ENCODE peak calls at places on chromosomes 11 and 22, in seven cellular contexts. One of them, this sample, is unnamed.

GRCh38 chr11:17421781-17422180 is 33.3 kb upstream of the KCNJ11 start:
- DNase-seq in left colon: no peak
- DNase-seq in nephron progenitor cell: no peak
- DNase-seq in SHP77: no peak
- DNase-seq in NAMALWA: no peak
- DNase-seq in AG04449: no peak
- DNase-seq in GM12892: no peak
- DNase-seq in this sample: no peak

GRCh38 chr22:50674606-50675552 is 2.3 kb downstream of the SHANK3 start:
- DNase-seq in SHP77: no peak
- DNase-seq in AG04449: no peak
- DNase-seq in nephron progenitor cell: peak; percentile 77
- DNase-seq in NAMALWA: no peak
- DNase-seq in GM12892: peak; percentile 23
- DNase-seq in left colon: peak; percentile 82
- DNase-seq in this sample: no peak

GRCh38 chr11:116065519-116065918 is 561.3 kb upstream of the CADM1 start:
- DNase-seq in left colon: no peak
- DNase-seq in SHP77: no peak
- DNase-seq in AG04449: no peak
- DNase-seq in NAMALWA: no peak
- DNase-seq in GM12892: no peak
- DNase-seq in nephron progenitor cell: no peak
- DNase-seq in this sample: no peak

GRCh38 chr22:21866821-21867527 is 471 bp downstream of the MAPK1 start:
- DNase-seq in NAMALWA: peak; percentile 28
- DNase-seq in SHP77: no peak
- DNase-seq in AG04449: no peak
- DNase-seq in GM12892: no peak
- DNase-seq in nephron progenitor cell: no peak
- DNase-seq in left colon: no peak
- DNase-seq in this sample: no peak

GRCh38 chr11:94749367-94749766 is 18.8 kb upstream of the AMOTL1 start:
- DNase-seq in GM12892: no peak
- DNase-seq in left colon: no peak
- DNase-seq in nephron progenitor cell: no peak
- DNase-seq in NAMALWA: no peak
- DNase-seq in AG04449: no peak
- DNase-seq in SHP77: no peak
- DNase-seq in this sample: no peak

GRCh38 chr11:43585877-43586608 is 94.5 kb upstream of the HSD17B12 start:
- DNase-seq in nephron progenitor cell: no peak
- DNase-seq in GM12892: no peak
- DNase-seq in AG04449: no peak
- DNase-seq in SHP77: no peak
- DNase-seq in left colon: no peak
- DNase-seq in NAMALWA: peak; percentile 32
- DNase-seq in this sample: no peak

GRCh38 chr11:28760676-28761390 is 652.6 kb downstream of the METTL15 start:
- DNase-seq in AG04449: no peak
- DNase-seq in NAMALWA: no peak
- DNase-seq in nephron progenitor cell: no peak
- DNase-seq in SHP77: peak; percentile 48
- DNase-seq in left colon: no peak
- DNase-seq in GM12892: no peak
- DNase-seq in this sample: no peak

GRCh38 chr22:25777870-25778269 is 35.9 kb downstream of the MYO18B start:
- DNase-seq in NAMALWA: peak; percentile 56
- DNase-seq in left colon: no peak
- DNase-seq in AG04449: no peak
- DNase-seq in SHP77: peak; percentile 43
- DNase-seq in GM12892: no peak
- DNase-seq in nephron progenitor cell: no peak
- DNase-seq in this sample: no peak

GRCh38 chr11:108115495-108116140 is 5.7 kb upstream of the ACAT1 start:
- DNase-seq in AG04449: no peak
- DNase-seq in SHP77: peak; percentile 94
- DNase-seq in NAMALWA: no peak
- DNase-seq in nephron progenitor cell: no peak
- DNase-seq in GM12892: no peak
- DNase-seq in left colon: peak; percentile 73
- DNase-seq in this sample: no peak

GRCh38 chr11:96781082-96781481 is 391.3 kb downstream of the JRKL start:
- DNase-seq in left colon: no peak
- DNase-seq in nephron progenitor cell: no peak
- DNase-seq in NAMALWA: no peak
- DNase-seq in GM12892: no peak
- DNase-seq in SHP77: no peak
- DNase-seq in AG04449: no peak
- DNase-seq in this sample: no peak

GRCh38 chr11:130622126-130622525 is 173.7 kb downstream of the ADAMTS15 start:
- DNase-seq in left colon: no peak
- DNase-seq in GM12892: no peak
- DNase-seq in AG04449: no peak
- DNase-seq in NAMALWA: no peak
- DNase-seq in SHP77: no peak
- DNase-seq in nephron progenitor cell: no peak
- DNase-seq in this sample: no peak

GRCh38 chr11:57476883-57477506 is 16.7 kb downstream of the RTN4RL2 start:
- DNase-seq in left colon: peak; percentile 54
- DNase-seq in nephron progenitor cell: peak; percentile 43
- DNase-seq in GM12892: peak; percentile 73
- DNase-seq in NAMALWA: peak; percentile 42
- DNase-seq in SHP77: no peak
- DNase-seq in AG04449: no peak
- DNase-seq in this sample: no peak

GRCh38 chr11:88399171-88399570 is 61.6 kb upstream of the CTSC start:
- DNase-seq in SHP77: no peak
- DNase-seq in GM12892: no peak
- DNase-seq in AG04449: no peak
- DNase-seq in nephron progenitor cell: no peak
- DNase-seq in NAMALWA: no peak
- DNase-seq in left colon: no peak
- DNase-seq in this sample: no peak

GRCh38 chr22:32127904-32128303 is 31.2 kb downstream of the C22orf42 start:
- DNase-seq in GM12892: no peak
- DNase-seq in AG04449: no peak
- DNase-seq in left colon: no peak
- DNase-seq in NAMALWA: no peak
- DNase-seq in SHP77: no peak
- DNase-seq in nephron progenitor cell: no peak
- DNase-seq in this sample: no peak

GRCh38 chr11:22192642-22193347 is at the start of gene ANO5:
- DNase-seq in NAMALWA: no peak
- DNase-seq in left colon: peak; percentile 86
- DNase-seq in GM12892: peak; percentile 37
- DNase-seq in nephron progenitor cell: peak; percentile 86
- DNase-seq in SHP77: no peak
- DNase-seq in AG04449: no peak
- DNase-seq in this sample: no peak

GRCh38 chr22:30309981-30310672 is 16.6 kb downstream of the TBC1D10A start:
- DNase-seq in NAMALWA: no peak
- DNase-seq in SHP77: no peak
- DNase-seq in GM12892: no peak
- DNase-seq in nephron progenitor cell: no peak
- DNase-seq in AG04449: no peak
- DNase-seq in left colon: peak; percentile 64
- DNase-seq in this sample: no peak

GRCh38 chr11:3096909-3097395 is 39.7 kb upstream of the CARS1 start:
- DNase-seq in AG04449: no peak
- DNase-seq in NAMALWA: no peak
- DNase-seq in GM12892: no peak
- DNase-seq in SHP77: no peak
- DNase-seq in nephron progenitor cell: no peak
- DNase-seq in left colon: no peak
- DNase-seq in this sample: no peak

GRCh38 chr11:78954261-78954660 is 379.6 kb upstream of the NARS2 start:
- DNase-seq in GM12892: no peak
- DNase-seq in AG04449: no peak
- DNase-seq in left colon: no peak
- DNase-seq in NAMALWA: no peak
- DNase-seq in SHP77: no peak
- DNase-seq in nephron progenitor cell: no peak
- DNase-seq in this sample: no peak

GRCh38 chr22:24510694-24511625 is 15.8 kb downstream of the UPB1 start:
- DNase-seq in NAMALWA: peak; percentile 86
- DNase-seq in AG04449: no peak
- DNase-seq in left colon: no peak
- DNase-seq in SHP77: peak; percentile 12
- DNase-seq in nephron progenitor cell: no peak
- DNase-seq in GM12892: no peak
- DNase-seq in this sample: no peak

This sample was measured in GM12864.